ENCODE peak calls at places on chromosomes 1 and 21, in seven cellular contexts. H, T, C, M, A, L and F are unnamed samples.

GRCh38 chr1:229883504-229884200 is 183.4 kb upstream of the GALNT2 start:
- DNase-seq in H (no peak), L (no peak), A (no peak), C (no peak), M (no peak), T (no peak), F (no peak)

GRCh38 chr1:196685506-196685905 is 33.7 kb downstream of the CFH start:
- DNase-seq in M (no peak), H (no peak), C (no peak), T (no peak), L (no peak), A (no peak), F (no peak)

GRCh38 chr1:235246022-235246948 is 81.7 kb downstream of the ARID4B start:
- DNase-seq in L (peak), M (no peak), H (no peak), C (peak), T (no peak), A (peak), F (peak)

GRCh38 chr1:14996133-14997050 is 157.2 kb upstream of the TMEM51 start:
- DNase-seq in C (peak), H (peak), L (no peak), T (peak), M (peak), A (no peak), F (peak)

GRCh38 chr1:182476625-182477024 is 26.7 kb downstream of the RGSL1 start:
- DNase-seq in A (no peak), M (no peak), C (no peak), T (no peak), L (no peak), H (no peak), F (no peak)

GRCh38 chr1:186617860-186618780 is 62.1 kb downstream of the PTGS2 start:
- DNase-seq in H (no peak), A (no peak), L (no peak), C (peak), M (peak), T (no peak), F (peak)

GRCh38 chr1:173122344-173122880 is 71.7 kb upstream of the TNFSF18 start:
- DNase-seq in A (no peak), T (no peak), H (no peak), L (peak), M (peak), C (no peak), F (no peak)

GRCh38 chr1:40404670-40405462 is 31.3 kb downstream of the SMAP2 start:
- DNase-seq in A (peak), T (peak), L (peak), C (peak), M (peak), H (peak), F (peak)

GRCh38 chr1:156692958-156693857 is 12.2 kb downstream of the CRABP2 start:
- DNase-seq in H (no peak), A (peak), T (peak), M (no peak), C (no peak), L (no peak), F (peak)

GRCh38 chr1:160548183-160548582 is 25.1 kb upstream of the SLAMF6 start:
- DNase-seq in T (no peak), H (no peak), C (no peak), M (no peak), L (no peak), A (no peak), F (no peak)

GRCh38 chr1:155125946-155126493 is 1.7 kb upstream of the EFNA1 start:
- DNase-seq in L (peak), H (no peak), T (peak), A (no peak), M (peak), C (no peak), F (no peak)

GRCh38 chr1:9833632-9834031 is 9.9 kb upstream of the CLSTN1 start:
- DNase-seq in L (no peak), M (no peak), A (no peak), T (no peak), C (no peak), H (no peak), F (no peak)

GRCh38 chr1:215001419-215002021 is 81.0 kb upstream of the KCNK2 start:
- DNase-seq in H (no peak), A (no peak), C (no peak), T (no peak), L (no peak), M (no peak), F (peak)

GRCh38 chr1:11654571-11655262 is at the start of gene FBXO44:
- DNase-seq in A (no peak), T (peak), M (no peak), L (no peak), H (no peak), C (no peak), F (peak)

GRCh38 chr1:223620297-223620900 is 45.1 kb downstream of the CAPN8 start:
- DNase-seq in H (no peak), T (no peak), A (no peak), L (no peak), M (no peak), C (no peak), F (no peak)

GRCh38 chr21:28928578-28929124 is 64.0 kb downstream of the LTN1 start:
- DNase-seq in M (no peak), T (no peak), H (no peak), A (no peak), L (no peak), C (no peak), F (peak)

GRCh38 chr1:87348346-87349019 is 19.8 kb downstream of the LMO4 start:
- DNase-seq in L (no peak), T (no peak), H (no peak), M (peak), A (no peak), C (no peak), F (no peak)

GRCh38 chr1:32876341-32877210 is 5.9 kb upstream of the FNDC5 start:
- DNase-seq in T (peak), H (peak), L (peak), M (peak), A (no peak), C (no peak), F (no peak)

GRCh38 chr1:93625582-93626327 is 55.9 kb downstream of the BCAR3 start:
- DNase-seq in C (peak), H (no peak), T (no peak), L (peak), A (peak), M (peak), F (peak)

GRCh38 chr1:995665-996633 is 3.9 kb downstream of the HES4 start:
- DNase-seq in A (no peak), C (no peak), H (no peak), L (no peak), T (peak), M (no peak), F (peak)

GRCh38 chr1:156503672-156504055 is 3.1 kb upstream of the MEF2D start:
- DNase-seq in A (peak), L (no peak), H (no peak), M (no peak), T (no peak), C (no peak), F (no peak)

GRCh38 chr1:25065246-25066238 is 135.5 kb upstream of the RUNX3 start:
- DNase-seq in H (no peak), A (no peak), M (peak), L (no peak), C (peak), T (no peak), F (no peak)

GRCh38 chr1:38095337-38096030 is 48.9 kb upstream of the POU3F1 start:
- DNase-seq in C (no peak), H (no peak), L (no peak), M (no peak), T (no peak), A (no peak), F (no peak)

GRCh38 chr1:24727490-24728214 is 17.6 kb upstream of the CLIC4 start:
- DNase-seq in C (peak), L (no peak), M (peak), A (no peak), H (no peak), T (no peak), F (peak)

GRCh38 chr1:75492011-75492410 is 118.9 kb downstream of the SLC44A5 start:
- DNase-seq in H (no peak), C (no peak), L (peak), M (no peak), A (no peak), T (peak), F (no peak)

GRCh38 chr21:34850166-34850695 is 181.4 kb downstream of the CLIC6 start:
- DNase-seq in M (no peak), T (no peak), A (no peak), H (no peak), C (no peak), L (no peak), F (no peak)

GRCh38 chr1:66366618-66367017 is 167.3 kb upstream of the SGIP1 start:
- DNase-seq in H (no peak), C (no peak), M (no peak), T (no peak), A (no peak), L (no peak), F (no peak)

GRCh38 chr1:25343872-25344271 is 5.7 kb downstream of the TMEM50A start:
- DNase-seq in M (peak), A (no peak), T (no peak), L (no peak), C (peak), H (peak), F (peak)

GRCh38 chr1:29152046-29152805 is 28.5 kb upstream of the TMEM200B start:
- DNase-seq in H (no peak), T (no peak), L (no peak), M (no peak), C (no peak), A (no peak), F (no peak)

GRCh38 chr1:68600049-68600661 is 103.3 kb upstream of the DEPDC1 start:
- DNase-seq in C (no peak), A (no peak), M (peak), H (peak), L (peak), T (peak), F (peak)

GRCh38 chr1:152520561-152521090 is 6.3 kb downstream of the CRCT1 start:
- DNase-seq in H (no peak), C (no peak), A (no peak), M (no peak), T (no peak), L (no peak), F (no peak)

GRCh38 chr1:203196371-203196770 is 9.9 kb upstream of the CHI3L1 start:
- DNase-seq in A (no peak), H (no peak), L (no peak), C (peak), M (no peak), T (no peak), F (no peak)

GRCh38 chr1:164855930-164856329 is 296.9 kb downstream of the PBX1 start:
- DNase-seq in A (no peak), T (no peak), L (peak), M (no peak), H (no peak), C (no peak), F (no peak)

GRCh38 chr1:43706598-43707190 is 642 bp upstream of the ST3GAL3 start:
- DNase-seq in H (no peak), M (peak), T (peak), L (peak), A (no peak), C (no peak), F (peak)

GRCh38 chr1:197124376-197124775 is 22.1 kb downstream of the ASPM start:
- DNase-seq in A (no peak), M (no peak), L (no peak), H (no peak), T (no peak), C (no peak), F (no peak)

GRCh38 chr1:165924096-165924495 is 96.7 kb downstream of the UCK2 start:
- DNase-seq in H (no peak), C (no peak), T (no peak), L (no peak), A (no peak), M (no peak), F (no peak)

GRCh38 chr1:175373786-175374623 is 181.4 kb upstream of the KIAA0040 start:
- DNase-seq in M (peak), T (peak), H (peak), A (no peak), L (peak), C (no peak), F (no peak)

GRCh38 chr1:88990426-88990825 is 2.0 kb downstream of the KYAT3 start:
- DNase-seq in T (no peak), H (no peak), L (no peak), M (no peak), C (no peak), A (no peak), F (no peak)
- H3K4me3 ChIP-seq in T (no peak), H (no peak), L (no peak), M (no peak), C (no peak), A (peak), F (no peak)

GRCh38 chr21:36704281-36704957 is 5.5 kb downstream of the SIM2 start:
- DNase-seq in M (no peak), C (no peak), L (no peak), H (no peak), A (no peak), T (no peak), F (no peak)
- TF ChIP-seq EZH2 in M (no peak), C (peak), L (peak), H (no peak), A (no peak), T (no peak), F (peak)

GRCh38 chr21:45294509-45295291 is 7.0 kb upstream of the POFUT2 start:
- DNase-seq in H (no peak), M (peak), A (no peak), T (no peak), C (peak), L (peak), F (no peak)
- H3K4me3 ChIP-seq in H (no peak), M (no peak), A (no peak), T (no peak), C (peak), L (no peak), F (no peak)

DNA sequence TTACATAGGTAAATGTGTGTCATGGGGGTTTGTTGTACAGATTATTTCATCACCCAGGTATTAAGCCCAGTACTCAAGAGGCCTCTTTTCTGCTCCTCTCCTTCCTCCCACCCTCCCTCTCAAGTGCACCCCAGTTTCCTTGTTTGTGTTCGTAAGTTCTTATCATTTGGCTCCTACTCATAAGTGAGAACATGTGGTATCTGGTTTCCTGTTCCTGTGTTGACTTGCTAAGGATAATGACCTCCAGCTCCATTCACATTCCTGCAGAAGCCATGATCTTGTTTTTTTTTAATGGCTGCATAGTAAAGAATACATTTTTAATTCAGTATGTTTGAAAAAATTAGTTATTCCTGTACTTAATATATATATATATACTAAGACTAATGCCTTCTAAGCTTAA is 107.7 kb downstream of the CLDN17 start:
- DNase-seq in T (no peak), M (no peak), L (no peak), C (no peak), H (no peak), A (no peak), F (peak)
- TF ChIP-seq EZH2 in T (no peak), M (no peak), L (no peak), C (no peak), H (no peak), A (no peak), F (no peak)

GRCh38 chr1:216420263-216420662 is 3.0 kb downstream of the USH2A start:
- DNase-seq in H (no peak), C (no peak), T (no peak), L (no peak), A (no peak), M (no peak), F (no peak)

GRCh38 chr1:216420746-216421145 is 2.5 kb downstream of the USH2A start:
- DNase-seq in T (no peak), C (no peak), A (no peak), L (no peak), M (no peak), H (no peak), F (no peak)

GRCh38 chr1:216425577-216425976 is 2.3 kb upstream of the USH2A start:
- DNase-seq in A (no peak), M (peak), T (no peak), L (no peak), C (no peak), H (no peak), F (no peak)

GRCh38 chr1:216422821-216423529 is at the start of gene USH2A:
- DNase-seq in M (no peak), H (no peak), T (no peak), A (no peak), L (no peak), C (no peak), F (no peak)
- H3K4me3 ChIP-seq in M (no peak), H (no peak), T (no peak), A (no peak), L (no peak), C (no peak), F (no peak)